ENCODE peak calls at places on chromosomes 5 and 9, in seven cellular contexts. L is mucosa of descending colon, J is Calu3, D is mammary epithelial cell, Y is WTC11, R is body of pancreas, V is lower leg skin. Z is an unnamed sample.

GRCh38 chr5:150138551-150139265 is 16.9 kb downstream of the PDGFRB start:
- DNase-seq in L (no peak), J (no peak), D (no peak), Y (peak; percentile 55), R (no peak), V (no peak), Z (peak; percentile 93)

GRCh38 chr5:157607371-157608161 is 32.0 kb upstream of the ADAM19 start:
- DNase-seq in L (peak; percentile 54), J (peak; percentile 19), D (peak; percentile 99), Y (no peak), R (no peak), V (no peak), Z (peak; percentile 70)

GRCh38 chr5:119795768-119796167 is 166.4 kb downstream of the FAM170A start:
- DNase-seq in L (no peak), J (no peak), D (peak; percentile 86), Y (no peak), R (no peak), V (no peak), Z (no peak)

GRCh38 chr5:151313357-151313756 is 9.8 kb upstream of the SLC36A3 start:
- DNase-seq in L (no peak), J (no peak), D (no peak), Y (no peak), R (no peak), V (no peak), Z (no peak)

GRCh38 chr9:5122542-5122941 is 62.9 kb downstream of the INSL6 start:
- DNase-seq in L (no peak), J (no peak), D (no peak), Y (no peak), R (no peak), V (no peak), Z (no peak)

GRCh38 chr9:134624827-134625181 is 16.8 kb upstream of the COL5A1 start:
- DNase-seq in L (peak; percentile 43), J (no peak), D (peak; percentile 77), Y (peak; percentile 2), R (no peak), V (peak; percentile 80), Z (peak; percentile 78)

GRCh38 chr9:136373300-136374182 is at the start of gene CARD9:
- DNase-seq in L (no peak), J (no peak), D (no peak), Y (no peak), R (no peak), V (no peak), Z (no peak)

GRCh38 chr9:12964271-12964670 is 189.5 kb downstream of the LURAP1L start:
- DNase-seq in L (no peak), J (no peak), D (no peak), Y (no peak), R (no peak), V (no peak), Z (peak; percentile 48)

GRCh38 chr5:104998572-104998971 is 1436.0 kb upstream of the NUDT12 start:
- DNase-seq in L (no peak), J (no peak), D (no peak), Y (no peak), R (no peak), V (no peak), Z (no peak)

GRCh38 chr9:137029058-137029922 is 1.3 kb upstream of the ABCA2 start:
- DNase-seq in L (peak; percentile 85), J (peak; percentile 79), D (peak; percentile 50), Y (peak; percentile 95), R (peak; percentile 79), V (peak; percentile 94), Z (peak; percentile 57)

GRCh38 chr9:13860019-13860418 is 453.9 kb downstream of the NFIB start:
- DNase-seq in L (no peak), J (no peak), D (no peak), Y (no peak), R (no peak), V (no peak), Z (peak; percentile 88)

GRCh38 chr9:94681508-94681907 is 42.2 kb upstream of the FBP1 start:
- DNase-seq in L (peak; percentile 61), J (peak; percentile 66), D (peak; percentile 52), Y (peak; percentile 68), R (peak; percentile 79), V (peak; percentile 89), Z (peak; percentile 89)

GRCh38 chr5:1481266-1481998 is 36.2 kb upstream of the SLC6A3 start:
- DNase-seq in L (peak; percentile 40), J (no peak), D (no peak), Y (no peak), R (no peak), V (no peak), Z (no peak)

GRCh38 chr5:78515665-78516064 is 132.9 kb downstream of the LHFPL2 start:
- DNase-seq in L (no peak), J (no peak), D (no peak), Y (peak; percentile 28), R (no peak), V (no peak), Z (no peak)

GRCh38 chr5:124477002-124477546 is 269.4 kb downstream of the ZNF608 start:
- DNase-seq in L (no peak), J (no peak), D (no peak), Y (no peak), R (no peak), V (no peak), Z (no peak)

GRCh38 chr9:96449844-96450612 is at the start of gene HABP4:
- DNase-seq in L (peak; percentile 97), J (peak; percentile 94), D (peak; percentile 91), Y (peak; percentile 94), R (peak; percentile 97), V (peak; percentile 99), Z (peak; percentile 95)

GRCh38 chr9:77099388-77099787 is 77.9 kb upstream of the VPS13A start:
- DNase-seq in L (no peak), J (no peak), D (no peak), Y (no peak), R (no peak), V (no peak), Z (no peak)

GRCh38 chr9:83582026-83582425 is 40.9 kb upstream of the IDNK start:
- DNase-seq in L (no peak), J (no peak), D (peak; percentile 56), Y (no peak), R (no peak), V (no peak), Z (peak; percentile 82)

GRCh38 chr9:6645153-6646027 is at the start of gene GLDC:
- DNase-seq in L (peak; percentile 64), J (peak; percentile 76), D (peak; percentile 31), Y (peak; percentile 92), R (peak; percentile 59), V (no peak), Z (no peak)

GRCh38 chr9:6121707-6122106 is 93.9 kb upstream of the IL33 start:
- DNase-seq in L (no peak), J (no peak), D (no peak), Y (no peak), R (no peak), V (no peak), Z (no peak)

GRCh38 chr9:78127271-78128225 is 95.9 kb upstream of the GNAQ start:
- DNase-seq in L (no peak), J (no peak), D (peak; percentile 6), Y (no peak), R (no peak), V (no peak), Z (no peak)

GRCh38 chr9:72843525-72844439 is 109.1 kb downstream of the ALDH1A1 start:
- DNase-seq in L (no peak), J (peak; percentile 32), D (peak; percentile 9), Y (peak; percentile 34), R (no peak), V (no peak), Z (peak; percentile 13)

GRCh38 chr5:37850128-37850865 is 10.5 kb upstream of the GDNF start:
- DNase-seq in L (no peak), J (no peak), D (peak; percentile 49), Y (no peak), R (no peak), V (no peak), Z (no peak)

GRCh38 chr5:105907016-105907415 is 1763.7 kb downstream of the EFNA5 start:
- DNase-seq in L (no peak), J (no peak), D (no peak), Y (no peak), R (no peak), V (no peak), Z (no peak)

GRCh38 chr5:103223031-103223955 is 35.3 kb upstream of the MACIR start:
- DNase-seq in L (no peak), J (no peak), D (no peak), Y (peak; percentile 42), R (no peak), V (peak; percentile 76), Z (no peak)

GRCh38 chr5:103228588-103228987 is 30.0 kb upstream of the MACIR start:
- DNase-seq in L (no peak), J (no peak), D (no peak), Y (no peak), R (no peak), V (no peak), Z (no peak)

GRCh38 chr5:103228056-103228455 is 30.5 kb upstream of the MACIR start:
- DNase-seq in L (no peak), J (no peak), D (no peak), Y (no peak), R (no peak), V (no peak), Z (peak; percentile 33)

GRCh38 chr5:103224118-103224893 is 34.3 kb upstream of the MACIR start:
- DNase-seq in L (no peak), J (peak; percentile 69), D (peak; percentile 55), Y (peak; percentile 65), R (peak; percentile 31), V (no peak), Z (peak; percentile 94)

GRCh38 chr5:103224894-103225246 is 33.7 kb upstream of the MACIR start:
- DNase-seq in L (no peak), J (no peak), D (no peak), Y (no peak), R (no peak), V (no peak), Z (no peak)
- TF ChIP-seq CTCF in L (no peak), J (no peak), D (no peak), Y (no peak), R (no peak), V (no peak), Z (no peak)

GRCh38 chr9:84669293-84670105 is at the start of gene NTRK2:
- DNase-seq in L (no peak), J (peak; percentile 59), D (peak; percentile 52), Y (peak; percentile 54), R (peak; percentile 22), V (peak; percentile 89), Z (no peak)
- TF ChIP-seq CTCF in L (no peak), J (peak; percentile 54), D (no peak), Y (no peak), R (peak; percentile 12), V (no peak), Z (no peak)

DNA sequence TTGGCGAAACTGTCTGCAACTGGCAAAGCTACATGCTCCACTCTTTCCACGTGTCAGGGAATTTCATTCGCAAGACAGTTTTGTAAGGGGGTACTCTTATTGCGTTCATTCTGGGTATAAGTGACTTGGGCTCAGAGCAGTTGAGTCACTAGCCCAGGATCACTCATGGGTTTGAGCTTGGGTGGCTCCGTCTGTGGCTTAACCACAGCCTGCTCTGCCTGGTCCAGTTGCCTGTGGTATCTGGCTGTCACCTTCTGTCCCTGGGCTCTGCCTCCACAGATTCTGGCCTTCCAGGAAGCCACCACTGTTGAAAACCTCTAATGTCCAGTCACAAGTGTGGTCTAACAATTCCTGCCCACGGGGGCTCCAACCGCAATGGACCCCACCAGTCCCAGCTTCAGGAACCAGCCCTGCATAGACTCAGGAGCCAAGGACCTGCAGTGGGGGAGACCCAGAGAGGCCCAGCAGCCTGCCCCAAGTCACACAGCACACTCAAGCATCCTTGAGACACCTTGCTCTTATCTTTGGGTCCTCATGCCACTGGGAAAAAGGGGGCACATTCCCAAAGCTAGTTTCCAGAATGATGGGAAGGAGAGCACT is 10.4 kb downstream of the KIF12 start:
- DNase-seq in L (no peak), J (no peak), D (no peak), Y (no peak), R (peak; percentile 5), V (peak; percentile 53), Z (no peak)
- TF ChIP-seq CTCF in L (no peak), J (no peak), D (no peak), Y (no peak), R (no peak), V (no peak), Z (no peak)

GRCh38 chr5:117077142-117077541 is 502.5 kb upstream of the SEMA6A start:
- DNase-seq in L (no peak), J (no peak), D (peak; percentile 1), Y (no peak), R (no peak), V (no peak), Z (peak; percentile 7)
- TF ChIP-seq CTCF in L (no peak), J (peak; percentile 45), D (peak; percentile 67), Y (no peak), R (no peak), V (no peak), Z (peak; percentile 52)

Z was measured in choroid plexus epithelial cell.